ENCODE peak calls at places on chromosomes 3 and 15, in four cellular contexts. One of them, this sample, is unnamed.

GRCh38 chr15:48361690-48362089 is 30.5 kb downstream of the DUT start:
- DNase-seq in endothelial cell: no peak
- DNase-seq in activated B cell treated with CpG ODN at 0.5 μM for 24 hours: no peak
- DNase-seq in nephron progenitor cell: no peak
- DNase-seq in this sample: no peak

GRCh38 chr3:81622395-81622794 is 139.1 kb downstream of the GBE1 start:
- DNase-seq in endothelial cell: no peak
- DNase-seq in activated B cell treated with CpG ODN at 0.5 μM for 24 hours: no peak
- DNase-seq in nephron progenitor cell: no peak
- DNase-seq in this sample: no peak

GRCh38 chr3:156620260-156620659 is 54.1 kb upstream of the TIPARP start:
- DNase-seq in endothelial cell: no peak
- DNase-seq in activated B cell treated with CpG ODN at 0.5 μM for 24 hours: no peak
- DNase-seq in nephron progenitor cell: no peak
- DNase-seq in this sample: no peak

GRCh38 chr15:45118131-45118588 is 4.0 kb downstream of the DUOXA2 start:
- DNase-seq in endothelial cell: peak
- DNase-seq in activated B cell treated with CpG ODN at 0.5 μM for 24 hours: peak
- DNase-seq in nephron progenitor cell: peak
- DNase-seq in this sample: peak

GRCh38 chr3:195461518-195462307 is 18.9 kb upstream of the ACAP2 start:
- DNase-seq in endothelial cell: no peak
- DNase-seq in activated B cell treated with CpG ODN at 0.5 μM for 24 hours: no peak
- DNase-seq in nephron progenitor cell: no peak
- DNase-seq in this sample: no peak

GRCh38 chr3:78091478-78092119 is 1051.7 kb downstream of the ROBO2 start:
- DNase-seq in endothelial cell: no peak
- DNase-seq in activated B cell treated with CpG ODN at 0.5 μM for 24 hours: no peak
- DNase-seq in nephron progenitor cell: no peak
- DNase-seq in this sample: no peak

GRCh38 chr3:156626104-156626503 is 48.3 kb upstream of the TIPARP start:
- DNase-seq in endothelial cell: no peak
- DNase-seq in activated B cell treated with CpG ODN at 0.5 μM for 24 hours: no peak
- DNase-seq in nephron progenitor cell: no peak
- DNase-seq in this sample: no peak

GRCh38 chr3:173045770-173046382 is 95.2 kb downstream of the SPATA16 start:
- DNase-seq in endothelial cell: no peak
- DNase-seq in activated B cell treated with CpG ODN at 0.5 μM for 24 hours: no peak
- DNase-seq in nephron progenitor cell: no peak
- DNase-seq in this sample: no peak

GRCh38 chr3:102741105-102741504 is 306.3 kb downstream of the ZPLD1 start:
- DNase-seq in endothelial cell: no peak
- DNase-seq in activated B cell treated with CpG ODN at 0.5 μM for 24 hours: no peak
- DNase-seq in nephron progenitor cell: no peak
- DNase-seq in this sample: no peak

GRCh38 chr3:71001303-71001702 is 582.2 kb downstream of the FOXP1 start:
- DNase-seq in endothelial cell: no peak
- DNase-seq in activated B cell treated with CpG ODN at 0.5 μM for 24 hours: no peak
- DNase-seq in nephron progenitor cell: no peak
- DNase-seq in this sample: no peak

GRCh38 chr3:194987571-194988494 is 283.1 kb downstream of the XXYLT1 start:
- DNase-seq in endothelial cell: no peak
- DNase-seq in activated B cell treated with CpG ODN at 0.5 μM for 24 hours: no peak
- DNase-seq in nephron progenitor cell: no peak
- DNase-seq in this sample: no peak

GRCh38 chr3:88044411-88044810 is 14.4 kb downstream of the CGGBP1 start:
- DNase-seq in endothelial cell: no peak
- DNase-seq in activated B cell treated with CpG ODN at 0.5 μM for 24 hours: no peak
- DNase-seq in nephron progenitor cell: no peak
- DNase-seq in this sample: no peak

GRCh38 chr15:42273900-42274692 is 863 bp upstream of the TMEM87A start:
- DNase-seq in endothelial cell: peak
- DNase-seq in activated B cell treated with CpG ODN at 0.5 μM for 24 hours: peak
- DNase-seq in nephron progenitor cell: peak
- DNase-seq in this sample: peak

GRCh38 chr15:75230016-75230343 is 28.2 kb upstream of the GOLGA6C start:
- DNase-seq in endothelial cell: no peak
- DNase-seq in activated B cell treated with CpG ODN at 0.5 μM for 24 hours: peak
- DNase-seq in nephron progenitor cell: no peak
- DNase-seq in this sample: no peak

GRCh38 chr3:95521396-95521795 is 1293.0 kb upstream of the EPHA6 start:
- DNase-seq in endothelial cell: no peak
- DNase-seq in activated B cell treated with CpG ODN at 0.5 μM for 24 hours: no peak
- DNase-seq in nephron progenitor cell: no peak
- DNase-seq in this sample: no peak
- TF ChIP-seq CTCF in endothelial cell: no peak
- TF ChIP-seq CTCF in activated B cell treated with CpG ODN at 0.5 μM for 24 hours: no peak
- TF ChIP-seq CTCF in nephron progenitor cell: no peak
- TF ChIP-seq CTCF in this sample: no peak

DNA sequence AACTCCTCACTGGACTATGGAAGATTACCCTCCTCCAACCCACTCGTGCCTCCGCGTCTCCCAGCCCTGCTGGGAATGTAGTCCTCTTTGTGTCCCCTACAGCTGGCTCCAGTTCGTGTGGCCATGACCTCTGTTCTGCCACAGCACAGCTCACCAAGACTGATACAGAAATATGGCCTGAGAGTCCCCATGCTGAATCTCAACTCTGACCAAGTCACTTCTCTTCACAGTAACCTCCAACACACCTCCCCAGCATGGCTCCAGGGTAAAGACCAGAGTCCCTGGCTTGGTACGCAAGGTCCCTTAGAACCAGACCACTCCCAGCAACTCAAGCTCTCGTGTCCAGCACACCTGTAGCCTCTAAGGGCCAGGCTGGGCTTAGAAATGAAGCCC is 2.3 kb upstream of the COL7A1 start:
- DNase-seq in endothelial cell: no peak
- DNase-seq in activated B cell treated with CpG ODN at 0.5 μM for 24 hours: no peak
- DNase-seq in nephron progenitor cell: no peak
- DNase-seq in this sample: no peak
- TF ChIP-seq CTCF in endothelial cell: no peak
- TF ChIP-seq CTCF in activated B cell treated with CpG ODN at 0.5 μM for 24 hours: no peak
- TF ChIP-seq CTCF in nephron progenitor cell: no peak
- TF ChIP-seq CTCF in this sample: no peak

GRCh38 chr3:9250236-9250635 is 790 bp upstream of the SRGAP3 start:
- DNase-seq in endothelial cell: no peak
- DNase-seq in activated B cell treated with CpG ODN at 0.5 μM for 24 hours: no peak
- DNase-seq in nephron progenitor cell: no peak
- DNase-seq in this sample: no peak
- TF ChIP-seq CTCF in endothelial cell: no peak
- TF ChIP-seq CTCF in activated B cell treated with CpG ODN at 0.5 μM for 24 hours: no peak
- TF ChIP-seq CTCF in nephron progenitor cell: peak
- TF ChIP-seq CTCF in this sample: no peak

DNA sequence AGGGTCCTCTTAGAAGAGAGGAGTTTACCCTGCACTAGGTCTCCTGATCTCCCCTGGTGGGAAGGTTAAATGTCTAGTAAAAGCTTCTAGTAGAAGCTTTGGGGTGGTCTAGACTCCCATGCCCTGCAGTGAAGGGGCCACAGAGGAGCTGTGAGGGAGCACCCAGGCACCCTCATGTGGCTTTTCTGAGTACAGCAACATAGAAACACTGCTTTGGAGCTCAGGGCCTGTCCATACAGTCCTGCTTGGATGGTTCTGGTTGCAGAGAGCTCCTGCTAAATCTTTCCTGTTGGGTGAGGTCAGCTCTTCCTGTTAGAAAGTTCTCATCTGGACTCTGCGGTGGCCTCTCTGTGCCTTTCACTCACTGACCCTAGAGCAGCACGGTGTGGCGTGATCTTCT is 47.8 kb downstream of the GPD1L start:
- DNase-seq in endothelial cell: peak
- DNase-seq in activated B cell treated with CpG ODN at 0.5 μM for 24 hours: no peak
- DNase-seq in nephron progenitor cell: no peak
- DNase-seq in this sample: no peak
- TF ChIP-seq CTCF in endothelial cell: no peak
- TF ChIP-seq CTCF in activated B cell treated with CpG ODN at 0.5 μM for 24 hours: no peak
- TF ChIP-seq CTCF in nephron progenitor cell: peak
- TF ChIP-seq CTCF in this sample: no peak

GRCh38 chr3:127718244-127718915 is 45.6 kb downstream of the ABTB1 start:
- DNase-seq in endothelial cell: no peak
- DNase-seq in activated B cell treated with CpG ODN at 0.5 μM for 24 hours: no peak
- DNase-seq in nephron progenitor cell: no peak
- DNase-seq in this sample: no peak
- TF ChIP-seq CTCF in endothelial cell: no peak
- TF ChIP-seq CTCF in activated B cell treated with CpG ODN at 0.5 μM for 24 hours: no peak
- TF ChIP-seq CTCF in nephron progenitor cell: no peak
- TF ChIP-seq CTCF in this sample: no peak

GRCh38 chr3:10703875-10704274 is 112.2 kb upstream of the SLC6A11 start:
- DNase-seq in endothelial cell: peak
- DNase-seq in activated B cell treated with CpG ODN at 0.5 μM for 24 hours: no peak
- DNase-seq in nephron progenitor cell: peak
- DNase-seq in this sample: no peak
- TF ChIP-seq CTCF in endothelial cell: peak
- TF ChIP-seq CTCF in activated B cell treated with CpG ODN at 0.5 μM for 24 hours: no peak
- TF ChIP-seq CTCF in nephron progenitor cell: peak
- TF ChIP-seq CTCF in this sample: peak

GRCh38 chr3:52880047-52880446 is 17.3 kb downstream of the STIMATE start:
- DNase-seq in endothelial cell: no peak
- DNase-seq in activated B cell treated with CpG ODN at 0.5 μM for 24 hours: no peak
- DNase-seq in nephron progenitor cell: no peak
- DNase-seq in this sample: no peak
- TF ChIP-seq CTCF in endothelial cell: no peak
- TF ChIP-seq CTCF in activated B cell treated with CpG ODN at 0.5 μM for 24 hours: no peak
- TF ChIP-seq CTCF in nephron progenitor cell: no peak
- TF ChIP-seq CTCF in this sample: no peak

DNA sequence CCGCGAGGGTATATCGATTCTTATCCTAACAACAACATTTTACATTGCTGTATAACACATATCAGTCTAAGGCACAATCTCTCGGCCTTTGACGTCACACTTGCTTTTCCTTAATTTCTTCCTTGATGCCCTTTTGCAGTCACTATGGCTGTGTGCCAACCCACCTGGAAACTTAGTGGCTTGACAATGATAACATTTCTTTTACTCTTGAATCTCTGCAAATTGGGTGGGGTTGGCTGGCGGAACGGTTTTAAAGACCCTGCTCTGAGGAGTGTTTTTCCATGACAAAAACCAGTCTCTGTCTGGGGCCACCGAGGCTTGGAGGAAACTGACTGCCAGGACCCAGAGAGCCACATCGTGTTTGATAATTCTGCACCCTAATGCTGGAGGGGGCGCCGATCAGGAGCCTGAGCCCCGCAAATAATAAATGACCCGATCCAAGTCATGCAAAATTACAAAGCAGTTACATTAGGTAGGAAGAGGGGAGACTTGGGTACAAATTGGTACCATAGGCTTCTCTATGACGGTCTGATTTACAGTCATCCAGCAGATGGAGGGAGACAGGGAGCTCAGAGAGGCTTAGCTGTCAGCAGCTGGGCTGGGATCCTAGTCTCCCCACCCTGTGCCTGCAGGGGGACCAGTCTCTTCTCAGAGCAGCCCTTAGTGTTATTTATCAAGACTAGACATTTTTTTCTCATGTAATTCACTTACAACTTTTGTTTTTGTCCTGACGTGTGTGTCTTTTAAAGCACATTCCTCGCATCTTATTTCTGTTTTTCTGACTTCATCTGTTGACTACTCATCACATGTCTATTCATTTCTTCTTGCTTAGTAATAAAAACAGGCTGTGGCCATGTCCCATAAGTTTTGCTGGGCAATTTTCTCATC is 115.8 kb downstream of the KLF13 start:
- DNase-seq in endothelial cell: no peak
- DNase-seq in activated B cell treated with CpG ODN at 0.5 μM for 24 hours: no peak
- DNase-seq in nephron progenitor cell: no peak
- DNase-seq in this sample: no peak
- TF ChIP-seq CTCF in endothelial cell: no peak
- TF ChIP-seq CTCF in activated B cell treated with CpG ODN at 0.5 μM for 24 hours: no peak
- TF ChIP-seq CTCF in nephron progenitor cell: no peak
- TF ChIP-seq CTCF in this sample: no peak

GRCh38 chr3:28726840-28727239 is 378.2 kb upstream of the AZI2 start:
- DNase-seq in endothelial cell: peak
- DNase-seq in activated B cell treated with CpG ODN at 0.5 μM for 24 hours: no peak
- DNase-seq in nephron progenitor cell: peak
- DNase-seq in this sample: no peak
- TF ChIP-seq CTCF in endothelial cell: peak
- TF ChIP-seq CTCF in activated B cell treated with CpG ODN at 0.5 μM for 24 hours: no peak
- TF ChIP-seq CTCF in nephron progenitor cell: peak
- TF ChIP-seq CTCF in this sample: peak

GRCh38 chr3:49535971-49536874 is 18.1 kb upstream of the BSN start:
- DNase-seq in endothelial cell: no peak
- DNase-seq in activated B cell treated with CpG ODN at 0.5 μM for 24 hours: no peak
- DNase-seq in nephron progenitor cell: no peak
- DNase-seq in this sample: no peak

GRCh38 chr3:49534581-49535495 is 19.4 kb upstream of the BSN start:
- DNase-seq in endothelial cell: peak
- DNase-seq in activated B cell treated with CpG ODN at 0.5 μM for 24 hours: no peak
- DNase-seq in nephron progenitor cell: peak
- DNase-seq in this sample: no peak

GRCh38 chr3:49533786-49534519 is 20.3 kb upstream of the BSN start:
- DNase-seq in endothelial cell: no peak
- DNase-seq in activated B cell treated with CpG ODN at 0.5 μM for 24 hours: no peak
- DNase-seq in nephron progenitor cell: no peak
- DNase-seq in this sample: no peak

GRCh38 chr3:49536875-49537533 is 17.3 kb upstream of the BSN start:
- DNase-seq in endothelial cell: no peak
- DNase-seq in activated B cell treated with CpG ODN at 0.5 μM for 24 hours: no peak
- DNase-seq in nephron progenitor cell: no peak
- DNase-seq in this sample: no peak

GRCh38 chr3:49539659-49540560 is 14.4 kb upstream of the BSN start:
- DNase-seq in endothelial cell: peak
- DNase-seq in activated B cell treated with CpG ODN at 0.5 μM for 24 hours: peak
- DNase-seq in nephron progenitor cell: peak
- DNase-seq in this sample: peak
- TF ChIP-seq CTCF in endothelial cell: peak
- TF ChIP-seq CTCF in activated B cell treated with CpG ODN at 0.5 μM for 24 hours: no peak
- TF ChIP-seq CTCF in nephron progenitor cell: peak
- TF ChIP-seq CTCF in this sample: peak

This sample was measured in mesothelial cell of epicardium.